ENCODE peak calls at places on chromosomes 5 and 9, in five cellular contexts. X, W, E, F and C are unnamed samples.

GRCh38 chr9:127873886-127874285 is 3.6 kb downstream of the AK1 start:
- DNase-seq in E (peak; percentile 72), W (no peak), F (no peak), X (no peak), C (no peak)

GRCh38 chr9:8143677-8144076 is 344.1 kb upstream of the DMAC1 start:
- DNase-seq in W (no peak), X (no peak), E (no peak), F (no peak), C (no peak)

GRCh38 chr9:123176230-123176629 is 92.2 kb downstream of the STRBP start:
- DNase-seq in E (no peak), F (no peak), W (no peak), X (no peak), C (no peak)

GRCh38 chr5:173045481-173045880 is 10.7 kb upstream of the CREBRF start:
- DNase-seq in E (no peak), F (no peak), X (peak; percentile 55), W (no peak), C (no peak)

GRCh38 chr5:159051431-159052281 is 48.1 kb downstream of the EBF1 start:
- DNase-seq in W (peak; percentile 87), F (peak; percentile 62), E (no peak), X (peak; percentile 75), C (peak; percentile 4)

GRCh38 chr9:127096208-127096607 is 26.2 kb downstream of the ANGPTL2 start:
- DNase-seq in X (no peak), W (no peak), E (no peak), F (no peak), C (no peak)

GRCh38 chr5:177332896-177333260 is 18.6 kb downstream of the LMAN2 start:
- DNase-seq in E (no peak), F (no peak), W (peak; percentile 61), X (no peak), C (no peak)

GRCh38 chr5:79413112-79413511 is 100.8 kb downstream of the HOMER1 start:
- DNase-seq in E (no peak), F (no peak), W (no peak), X (no peak), C (no peak)

GRCh38 chr9:91006046-91006445 is 204.4 kb downstream of the SYK start:
- DNase-seq in X (no peak), W (no peak), E (no peak), F (no peak), C (no peak)

GRCh38 chr5:102766295-102767090 is 11.4 kb downstream of the PAM start:
- DNase-seq in X (no peak), W (no peak), F (no peak), E (no peak), C (no peak)

GRCh38 chr5:91712718-91713117 is 329.6 kb upstream of the ARRDC3 start:
- DNase-seq in E (no peak), F (no peak), X (no peak), W (no peak), C (no peak)

GRCh38 chr9:16090907-16091629 is 538.2 kb downstream of the CCDC171 start:
- DNase-seq in W (no peak), X (no peak), F (no peak), E (no peak), C (no peak)

GRCh38 chr9:79809477-79809876 is 237.7 kb downstream of the TLE4 start:
- DNase-seq in W (no peak), X (no peak), F (no peak), E (no peak), C (no peak)

GRCh38 chr9:79809931-79810330 is 238.2 kb downstream of the TLE4 start:
- DNase-seq in F (no peak), E (no peak), W (no peak), X (no peak), C (peak; percentile 30)

GRCh38 chr9:79812507-79813261 is 240.9 kb downstream of the TLE4 start:
- DNase-seq in F (peak; percentile 50), W (no peak), E (no peak), X (peak; percentile 15), C (no peak)

GRCh38 chr9:79813262-79813646 is 241.5 kb downstream of the TLE4 start:
- DNase-seq in X (no peak), W (no peak), E (no peak), F (no peak), C (no peak)

DNA sequence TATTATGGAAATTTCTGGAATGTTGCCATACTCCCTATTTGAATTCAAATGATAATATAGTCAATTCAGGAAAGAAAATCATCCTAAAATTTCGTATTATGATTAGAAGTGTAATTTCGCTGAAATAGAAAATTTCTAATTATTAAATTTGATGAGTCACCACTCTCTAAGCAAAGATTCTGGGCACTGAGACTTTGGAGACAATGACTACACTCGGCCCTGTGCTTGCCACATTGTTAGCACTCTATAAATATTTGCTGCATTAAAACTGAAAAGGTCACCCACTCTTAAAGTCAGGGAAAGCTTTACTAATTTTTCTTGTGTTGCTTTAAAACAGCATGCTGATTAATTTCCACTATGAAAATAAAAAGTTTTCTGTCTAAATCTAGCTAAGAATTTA is 240.3 kb downstream of the TLE4 start:
- DNase-seq in W (no peak), X (no peak), F (no peak), E (no peak), C (no peak)
- H3K27ac ChIP-seq in W (no peak overlapping the region), X (peak overlapping the region; percentile 35), F (no peak overlapping the region), E (no peak overlapping the region), C (no peak overlapping the region)

GRCh38 chr5:44830951-44831350 is 22.2 kb downstream of the MRPS30 start:
- DNase-seq in W (no peak), X (no peak), F (no peak), E (no peak), C (no peak)
- H3K27ac ChIP-seq in W (no peak overlapping the region), X (no peak overlapping the region), F (no peak overlapping the region), E (no peak overlapping the region), C (no peak overlapping the region)

GRCh38 chr5:127550652-127551409 is 33.4 kb downstream of the PRRC1 start:
- DNase-seq in F (no peak), X (no peak), W (no peak), E (no peak), C (no peak)
- H3K27ac ChIP-seq in F (no peak overlapping the region), X (no peak overlapping the region), W (no peak overlapping the region), E (no peak overlapping the region), C (no peak overlapping the region)

DNA sequence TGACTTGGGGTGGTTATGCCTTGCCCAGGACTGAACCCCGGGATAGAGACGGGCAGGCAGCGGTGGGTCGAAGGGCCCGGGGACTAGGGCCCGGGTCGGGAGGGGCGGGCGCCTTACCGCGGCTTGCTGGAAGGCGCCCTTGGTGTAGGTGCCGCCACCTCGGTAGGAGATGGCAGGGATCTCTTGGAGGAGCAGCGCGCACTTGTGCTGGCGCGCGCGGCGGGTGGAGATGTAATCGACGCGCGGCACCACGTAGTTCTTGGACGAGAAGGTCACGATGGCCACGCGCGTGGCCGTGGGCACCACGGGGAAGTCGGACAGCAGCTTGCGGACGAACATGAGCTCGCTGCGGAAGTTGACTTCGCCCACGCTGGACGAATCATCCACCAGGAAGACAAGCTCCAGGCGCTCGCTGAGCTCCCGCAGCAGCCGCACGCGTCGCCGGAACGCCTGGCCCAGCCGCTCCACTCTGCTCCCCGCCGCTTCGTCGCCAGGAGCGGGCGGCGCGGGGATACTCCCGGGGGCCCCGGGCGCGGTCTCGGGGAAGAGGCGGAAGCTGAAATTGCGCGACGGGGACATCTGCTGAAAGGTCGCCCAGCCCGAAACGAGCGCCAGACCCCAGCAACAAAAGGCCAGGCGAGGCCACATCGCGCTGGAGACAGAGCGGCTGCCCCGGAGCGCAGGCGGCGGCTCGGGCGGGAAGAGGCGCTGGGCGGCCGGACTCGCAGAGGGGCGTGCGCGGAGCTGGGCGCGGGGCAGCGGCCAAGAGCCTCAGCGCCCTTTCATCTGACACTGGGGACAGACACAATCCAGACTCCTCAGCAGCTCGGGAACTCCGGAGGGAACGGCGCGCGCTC is at the start of gene SVEP1:
- DNase-seq in W (peak; percentile 87), E (no peak), X (peak; percentile 70), F (no peak), C (no peak)
- H3K27ac ChIP-seq in W (peak within 1 kb of the TSS; percentile 40), E (peak within 1 kb of the TSS; percentile 81), X (no peak within 1 kb of the TSS), F (peak within 1 kb of the TSS; percentile 70), C (no peak within 1 kb of the TSS)

DNA sequence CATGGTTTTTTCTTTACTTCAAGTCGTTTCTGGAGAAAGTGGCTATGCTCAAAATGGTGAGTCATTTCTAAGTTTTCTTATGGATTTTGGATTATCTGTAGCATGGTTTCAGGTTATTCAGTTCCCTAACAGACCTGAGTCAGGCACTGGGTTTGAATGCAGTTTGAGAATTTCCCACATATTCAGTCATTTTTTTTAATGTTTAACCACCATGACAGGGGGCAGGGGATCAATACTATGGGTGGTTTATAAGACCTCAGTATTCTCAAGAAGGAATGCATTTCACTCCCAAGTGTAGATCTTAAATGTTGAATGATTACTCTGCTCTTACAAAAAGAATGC is 284 bp downstream of the IL7R start:
- DNase-seq in F (no peak), W (no peak), X (no peak), E (no peak), C (no peak)
- H3K27ac ChIP-seq in F (peak overlapping the region; percentile 74), W (no peak overlapping the region), X (no peak overlapping the region), E (no peak overlapping the region), C (peak overlapping the region; percentile 98)

DNA sequence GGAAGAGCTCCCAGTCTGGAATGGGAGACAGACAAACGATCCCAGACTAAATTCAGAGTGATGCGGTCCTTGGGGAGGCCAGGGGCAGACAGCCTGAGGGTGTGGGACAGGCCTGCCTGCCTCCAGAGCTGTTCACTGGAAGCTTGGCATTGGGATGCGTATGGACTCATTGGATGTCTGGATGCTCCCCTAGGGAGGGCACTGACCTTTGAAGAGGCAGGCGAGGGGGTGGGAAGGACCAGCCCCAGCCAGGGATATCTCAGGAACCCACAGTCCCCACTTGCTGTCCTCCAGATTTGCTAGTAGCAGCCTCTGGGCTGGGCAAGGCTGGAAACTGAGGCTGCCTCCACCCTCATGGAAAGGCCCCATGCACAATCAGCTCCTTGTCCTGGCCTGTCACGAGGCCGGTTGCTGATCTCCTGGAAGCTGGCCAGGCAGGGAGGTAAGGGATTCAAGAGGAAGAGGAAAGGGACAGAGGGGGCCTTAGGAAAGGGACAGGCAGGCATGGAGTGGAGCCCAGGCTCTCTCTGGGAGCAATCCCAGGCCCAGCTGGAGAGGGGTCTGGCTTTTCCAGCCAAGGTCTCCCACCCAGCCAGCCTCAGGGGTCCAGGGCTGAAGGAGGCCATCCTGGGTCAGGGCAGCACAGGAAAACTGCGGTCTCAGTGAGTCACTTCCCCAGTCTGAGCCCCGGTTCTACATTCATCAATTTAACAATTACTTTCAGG is 69.1 kb upstream of the GGTA1 start:
- DNase-seq in F (no peak), X (no peak), E (no peak), W (no peak), C (no peak)
- H3K27ac ChIP-seq in F (peak overlapping the region; percentile 35), X (no peak overlapping the region), E (peak overlapping the region; percentile 20), W (peak overlapping the region; percentile 11), C (no peak overlapping the region)

GRCh38 chr5:95543017-95543705 is 11.6 kb downstream of the SKIC3 start:
- DNase-seq in X (no peak), F (no peak), E (no peak), W (no peak), C (peak; percentile 8)
- H3K27ac ChIP-seq in X (no peak overlapping the region), F (peak overlapping the region; percentile 25), E (no peak overlapping the region), W (no peak overlapping the region), C (no peak overlapping the region)

GRCh38 chr5:96720408-96720807 is 58.2 kb downstream of the CAST start:
- DNase-seq in F (no peak), W (no peak), E (no peak), X (peak; percentile 37), C (no peak)

GRCh38 chr5:96718635-96719077 is 56.5 kb downstream of the CAST start:
- DNase-seq in F (no peak), E (peak; percentile 85), X (peak; percentile 26), W (peak; percentile 83), C (no peak)

GRCh38 chr5:96716716-96717115 is 54.5 kb downstream of the CAST start:
- DNase-seq in F (no peak), X (no peak), E (no peak), W (no peak), C (no peak)

GRCh38 chr5:96716007-96716406 is 53.8 kb downstream of the CAST start:
- DNase-seq in E (no peak), X (no peak), F (no peak), W (no peak), C (peak; percentile 80)

GRCh38 chr5:96717874-96718273 is 55.7 kb downstream of the CAST start:
- DNase-seq in F (no peak), X (no peak), E (no peak), W (no peak), C (no peak)
- H3K27ac ChIP-seq in F (peak overlapping the region; percentile 6), X (no peak overlapping the region), E (no peak overlapping the region), W (no peak overlapping the region), C (no peak overlapping the region)